ENCODE peak calls at places on chromosomes 16 and 17, in four cellular contexts. F is mesendoderm, G is BE2C, H is mammary epithelial cell. V is an unnamed sample.

GRCh38 chr16:17768257-17768656 is 297.5 kb upstream of the XYLT1 start:
- DNase-seq in H (peak; percentile 60), F (peak; percentile 67), G (no peak), V (no peak)

GRCh38 chr17:72887917-72888316 is 204.6 kb downstream of the SLC39A11 start:
- DNase-seq in F (no peak), G (no peak), H (no peak), V (no peak)

GRCh38 chr16:8768701-8769100 is 28.7 kb downstream of the TMEM186 start:
- DNase-seq in G (no peak), H (no peak), F (peak; percentile 71), V (no peak)

GRCh38 chr16:8611886-8612595 is 9.5 kb upstream of the METTL22 start:
- DNase-seq in H (peak; percentile 29), F (no peak), G (no peak), V (no peak)

GRCh38 chr16:30637952-30638351 is 12.8 kb upstream of the PRR14 start:
- DNase-seq in H (peak; percentile 54), F (peak; percentile 74), G (peak; percentile 43), V (peak; percentile 54)

GRCh38 chr17:48456584-48456983 is 26.6 kb upstream of the SKAP1 start:
- DNase-seq in F (peak; percentile 39), G (no peak), H (peak; percentile 73), V (peak; percentile 22)

GRCh38 chr17:50935201-50936124 is 69.3 kb upstream of the TOB1 start:
- DNase-seq in H (peak; percentile 95), G (no peak), F (no peak), V (peak; percentile 82)

GRCh38 chr17:45808845-45809244 is 24.7 kb downstream of the CRHR1 start:
- DNase-seq in G (no peak), F (no peak), H (no peak), V (no peak)

DNA sequence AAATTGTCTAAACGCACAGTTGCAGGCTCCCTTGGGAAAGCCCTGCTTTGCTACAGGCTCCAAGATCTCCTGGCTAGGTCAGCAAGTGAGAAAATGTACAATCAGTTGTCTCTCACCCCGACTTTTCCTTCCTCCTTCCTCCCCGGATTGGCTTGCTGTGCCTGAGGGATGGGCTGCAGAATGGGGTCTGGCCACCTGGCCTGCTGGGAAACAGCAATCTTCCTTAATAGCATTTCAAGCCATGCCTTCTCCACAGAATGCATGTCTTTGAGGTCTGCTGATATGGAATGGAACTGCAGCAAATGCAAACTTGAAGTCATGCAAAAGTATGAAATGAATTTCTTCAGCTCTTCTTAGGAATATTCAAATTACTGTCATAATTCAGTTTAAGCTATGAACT is 42.9 kb upstream of the SLFN13 start:
- DNase-seq in F (no peak), H (no peak), G (no peak), V (no peak)
- H3K27me3 ChIP-seq in F (peaks cover 78% of the 10 kb centered on the region), H (peaks cover 40% of the 10 kb centered on the region), G (peaks cover 88% of the 10 kb centered on the region), V (no peaks in the 10 kb centered on the region)

GRCh38 chr16:4933871-4934395 is 3.0 kb downstream of the PPL start:
- DNase-seq in F (no peak), H (no peak), G (no peak), V (peak; percentile 62)
- H3K4me3 ChIP-seq in F (no peak overlapping the region), H (no peak overlapping the region), G (no peak overlapping the region), V (no peak overlapping the region)

DNA sequence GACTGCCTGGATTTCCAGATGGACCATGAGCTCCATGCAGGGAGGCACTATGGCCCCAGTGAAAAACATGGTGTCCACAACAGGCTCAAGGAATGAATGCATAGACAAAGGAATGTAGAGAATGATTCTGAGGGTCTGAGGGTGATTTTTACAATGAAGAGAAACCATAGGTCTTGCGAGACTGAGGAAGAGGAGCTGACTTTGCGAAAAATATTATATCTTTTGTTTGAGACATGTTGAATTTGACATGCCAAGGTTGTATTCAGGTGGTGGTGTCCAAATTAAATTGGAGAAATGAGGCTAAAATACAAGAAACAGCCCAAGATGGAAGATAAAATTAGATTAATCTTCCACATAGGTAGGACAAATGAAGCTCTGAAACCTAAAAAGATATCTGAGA is 12.7 kb downstream of the HSD17B2 start:
- DNase-seq in G (no peak), H (no peak), F (no peak), V (no peak)
- H3K27me3 ChIP-seq in G (no peaks in the 10 kb centered on the region), H (no peaks in the 10 kb centered on the region), F (no peaks in the 10 kb centered on the region), V (no peaks in the 10 kb centered on the region)

DNA sequence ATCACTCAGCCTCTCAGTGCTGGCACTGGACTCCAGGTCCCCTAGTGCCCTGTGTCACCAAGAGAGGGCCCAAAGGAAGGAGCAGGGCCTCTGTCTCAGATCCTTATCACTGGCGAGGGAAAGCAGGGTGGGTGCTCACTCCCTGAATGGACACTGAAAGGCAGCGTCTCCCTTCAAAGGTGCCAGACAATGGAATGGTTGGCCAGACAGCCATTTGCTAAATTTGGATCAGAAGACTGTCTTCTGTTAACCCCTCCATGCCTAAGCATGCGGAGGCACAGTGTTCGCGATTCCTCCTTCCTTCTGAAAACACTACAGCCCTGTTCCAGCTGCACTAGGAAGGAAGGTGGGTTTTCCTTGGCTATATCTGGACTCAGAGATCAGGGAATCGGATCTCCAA is 48.4 kb downstream of the SRCIN1 start:
- DNase-seq in H (no peak), F (no peak), G (no peak), V (no peak)
- H3K4me3 ChIP-seq in H (no peak overlapping the region), F (no peak overlapping the region), G (no peak overlapping the region), V (no peak overlapping the region)

GRCh38 chr16:86296263-86296662 is 214.1 kb upstream of the FOXF1 start:
- DNase-seq in G (no peak), H (no peak), F (no peak), V (no peak)
- H3K27me3 ChIP-seq in G (peaks cover 92% of the 10 kb centered on the region), H (peaks cover 10% of the 10 kb centered on the region), F (no peaks in the 10 kb centered on the region), V (no peaks in the 10 kb centered on the region)

GRCh38 chr16:7303014-7303676 is 29.5 kb upstream of the RBFOX1 start:
- DNase-seq in H (no peak), G (no peak), F (peak; percentile 59), V (no peak)

GRCh38 chr16:7304932-7305331 is 27.7 kb upstream of the RBFOX1 start:
- DNase-seq in F (peak; percentile 11), H (no peak), G (no peak), V (no peak)

GRCh38 chr16:7303677-7304200 is 28.9 kb upstream of the RBFOX1 start:
- DNase-seq in H (no peak), G (no peak), F (peak; percentile 74), V (no peak)

GRCh38 chr16:7304257-7304656 is 28.4 kb upstream of the RBFOX1 start:
- DNase-seq in F (peak; percentile 13), H (no peak), G (no peak), V (no peak)
- H3K4me3 ChIP-seq in F (peak overlapping the region; percentile 42), H (no peak overlapping the region), G (no peak overlapping the region), V (no peak overlapping the region)

GRCh38 chr17:27070836-27071235 is 223.1 kb upstream of the WSB1 start:
- DNase-seq in F (no peak), G (no peak), H (no peak), V (no peak)

GRCh38 chr17:27072885-27073284 is 221.0 kb upstream of the WSB1 start:
- DNase-seq in H (no peak), G (no peak), F (no peak), V (no peak)

GRCh38 chr17:27065588-27065987 is 228.3 kb upstream of the WSB1 start:
- DNase-seq in G (no peak), F (no peak), H (no peak), V (no peak)

GRCh38 chr17:27066315-27066714 is 227.6 kb upstream of the WSB1 start:
- DNase-seq in G (no peak), H (no peak), F (no peak), V (no peak)

DNA sequence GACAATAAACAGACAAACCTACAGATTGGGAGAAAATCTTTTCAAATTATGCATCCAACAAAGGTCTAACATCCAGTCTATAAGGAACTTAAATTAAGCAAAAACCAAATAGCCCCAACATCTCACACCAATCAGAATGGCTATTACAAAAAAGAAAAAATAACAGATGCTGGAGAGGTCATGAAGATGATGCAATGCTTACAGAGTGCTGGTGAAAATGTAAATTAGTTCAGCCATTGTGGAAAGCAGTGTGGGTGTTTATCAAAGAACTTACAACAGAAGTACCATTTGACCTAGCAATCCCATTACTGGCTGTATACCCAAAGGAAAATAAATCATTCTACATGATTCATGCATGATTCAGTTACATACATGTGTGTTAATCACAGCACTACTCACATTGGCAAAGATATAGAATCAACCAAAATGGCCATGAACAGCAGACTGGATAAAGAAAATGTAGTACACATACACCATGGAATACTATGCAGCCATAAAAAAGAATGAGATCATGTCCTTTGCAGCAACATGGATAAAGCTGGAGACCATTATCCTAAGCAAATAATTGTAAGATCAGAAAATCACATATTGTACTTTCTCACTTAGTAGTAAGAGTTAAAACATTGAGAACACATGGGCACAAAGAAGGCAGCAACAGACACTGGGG is 223.9 kb upstream of the WSB1 start:
- DNase-seq in G (no peak), F (no peak), H (no peak), V (no peak)
- H3K27me3 ChIP-seq in G (no peaks in the 10 kb centered on the region), F (no peaks in the 10 kb centered on the region), H (no peaks in the 10 kb centered on the region), V (no peaks in the 10 kb centered on the region)

DNA sequence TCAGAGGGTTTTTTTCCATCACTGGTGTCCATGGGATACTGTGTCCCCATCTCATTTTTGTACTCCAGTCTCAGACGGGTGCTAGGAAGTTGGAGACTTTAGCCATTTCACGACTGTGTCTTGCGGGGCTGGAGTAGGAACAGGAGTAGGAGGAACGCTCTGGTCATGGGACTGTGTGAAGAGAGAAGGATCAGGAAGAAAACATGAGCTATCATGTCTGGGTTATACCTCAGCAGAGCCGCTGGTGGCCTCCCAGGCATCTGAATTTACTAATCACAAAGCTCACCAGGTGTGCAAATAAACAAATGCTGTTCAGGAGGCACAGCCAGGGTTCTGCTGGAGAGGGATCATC is 225.4 kb downstream of the SEC14L1 start:
- DNase-seq in F (no peak), H (no peak), G (no peak), V (no peak)
- H3K4me3 ChIP-seq in F (no peak overlapping the region), H (no peak overlapping the region), G (no peak overlapping the region), V (no peak overlapping the region)

GRCh38 chr16:79559532-79559931 is 41.0 kb downstream of the MAF start:
- DNase-seq in H (no peak), G (no peak), F (no peak), V (no peak)

GRCh38 chr16:79554912-79555311 is 45.6 kb downstream of the MAF start:
- DNase-seq in F (no peak), G (no peak), H (no peak), V (no peak)
- H3K27me3 ChIP-seq in F (no peaks in the 10 kb centered on the region), G (no peaks in the 10 kb centered on the region), H (no peaks in the 10 kb centered on the region), V (no peaks in the 10 kb centered on the region)

GRCh38 chr17:81285179-81285878 is 9.8 kb downstream of the SLC38A10 start:
- DNase-seq in G (no peak), F (no peak), H (no peak), V (peak; percentile 11)
- H3K4me3 ChIP-seq in G (no peak overlapping the region), F (no peak overlapping the region), H (no peak overlapping the region), V (no peak overlapping the region)

V was measured in small intestine.